ENCODE peak calls at places on chromosomes 16 and 17, in five cellular contexts. F, M, L, Y and D are unnamed samples.

GRCh38 chr17:4162366-4162765 is 19.4 kb downstream of the CYB5D2 start:
- DNase-seq in Y (no peak), L (no peak), M (no peak), F (no peak), D (no peak)

GRCh38 chr17:73645050-73645871 is 1.0 kb upstream of the SDK2 start:
- DNase-seq in Y (no peak), M (peak; percentile 25), L (peak; percentile 76), F (peak; percentile 89), D (peak; percentile 5)

GRCh38 chr16:30748634-30749445 is 615 bp downstream of the PHKG2 start:
- DNase-seq in L (no peak), Y (peak; percentile 43), M (no peak), F (peak; percentile 31), D (peak; percentile 34)

GRCh38 chr16:27972500-27972899 is 91.0 kb downstream of the GSG1L start:
- DNase-seq in M (no peak), L (peak; percentile 52), Y (peak; percentile 12), F (peak; percentile 39), D (peak; percentile 11)

GRCh38 chr17:45410144-45411091 is 22.3 kb downstream of the ARHGAP27 start:
- DNase-seq in M (peak; percentile 49), Y (no peak), F (no peak), L (no peak), D (no peak)

GRCh38 chr16:68265078-68265925 is 976 bp downstream of the SLC7A6 start:
- DNase-seq in M (no peak), F (no peak), L (no peak), Y (peak; percentile 50), D (peak; percentile 52)

GRCh38 chr16:69513180-69513966 is 52.4 kb upstream of the NFAT5 start:
- DNase-seq in F (no peak), M (no peak), Y (no peak), L (no peak), D (peak; percentile 67)

GRCh38 chr17:27970587-27970986 is 71.9 kb upstream of the NLK start:
- DNase-seq in M (no peak), Y (no peak), F (no peak), L (no peak), D (no peak)

GRCh38 chr17:888998-889401 is 90.6 kb downstream of the NXN start:
- DNase-seq in F (no peak), L (no peak), Y (no peak), M (no peak), D (no peak)

GRCh38 chr17:55576237-55576998 is 65.2 kb upstream of the SMIM36 start:
- DNase-seq in L (no peak), F (no peak), Y (peak; percentile 90), M (no peak), D (peak; percentile 90)

GRCh38 chr16:85793662-85794298 is 5.6 kb downstream of the EMC8 start:
- DNase-seq in M (no peak), L (no peak), F (no peak), Y (no peak), D (no peak)

GRCh38 chr16:50234771-50235556 is 31.4 kb upstream of the ADCY7 start:
- DNase-seq in Y (no peak), L (no peak), M (no peak), F (no peak), D (peak; percentile 58)

GRCh38 chr17:49101054-49101534 is 31.5 kb upstream of the B4GALNT2 start:
- DNase-seq in M (no peak), Y (peak; percentile 83), L (no peak), F (peak; percentile 9), D (peak; percentile 73)

GRCh38 chr16:27322858-27323780 is 9.3 kb downstream of the IL4R start:
- DNase-seq in M (no peak), Y (no peak), F (no peak), L (no peak), D (no peak)

GRCh38 chr16:23949630-23950290 is 114.0 kb downstream of the PRKCB start:
- DNase-seq in Y (no peak), M (peak; percentile 73), F (no peak), L (no peak), D (no peak)

GRCh38 chr16:31078597-31079341 is 4.5 kb downstream of the ZNF646 start:
- DNase-seq in L (no peak), Y (no peak), M (no peak), F (no peak), D (no peak)

GRCh38 chr16:80202831-80203230 is 338.0 kb upstream of the DYNLRB2 start:
- DNase-seq in M (no peak), L (no peak), F (no peak), Y (no peak), D (no peak)